ENCODE peak calls at places on chromosomes 6 and 20, in six cellular contexts. I is PC-9, O is heart right ventricle, K is left ventricle myocardium inferior, X is body of pancreas, Z is cardiac muscle cell. B is an unnamed sample.
A peak's percentile ranks its signal among the peaks of the same experiment; 100 is the strongest.

GRCh38 chr20:45345104-45345936 is 2.9 kb downstream of the SDC4 start:
- DNase-seq in I (peak; percentile 94), Z (no peak), K (no peak), X (peak; percentile 71), O (no peak), B (no peak)

GRCh38 chr6:81981812-81982211 is 229.3 kb upstream of the TENT5A start:
- DNase-seq in X (no peak), Z (peak; percentile 69), I (peak; percentile 61), K (no peak), O (no peak), B (no peak)

GRCh38 chr20:7866279-7866678 is 74.0 kb downstream of the HAO1 start:
- DNase-seq in X (no peak), Z (peak; percentile 20), O (no peak), K (no peak), I (no peak), B (no peak)

GRCh38 chr6:23348185-23348584 is 777.8 kb upstream of the NRSN1 start:
- DNase-seq in X (no peak), Z (no peak), I (no peak), O (no peak), K (no peak), B (no peak)

GRCh38 chr6:91560409-91560808 is 973.5 kb upstream of the MAP3K7 start:
- DNase-seq in X (no peak), O (no peak), Z (no peak), K (no peak), I (no peak), B (no peak)

GRCh38 chr6:3075522-3076113 is 7.3 kb downstream of the RIPK1 start:
- DNase-seq in O (no peak), K (no peak), X (no peak), Z (peak; percentile 17), I (no peak), B (no peak)

GRCh38 chr6:105814745-105815536 is 271.2 kb upstream of the PRDM1 start:
- DNase-seq in X (no peak), I (no peak), Z (no peak), K (no peak), O (no peak), B (no peak)

GRCh38 chr6:159852877-159853276 is 37.9 kb upstream of the MAS1 start:
- DNase-seq in O (no peak), I (no peak), K (no peak), X (no peak), Z (peak; percentile 51), B (no peak)

GRCh38 chr20:31681769-31682168 is 40.9 kb downstream of the BCL2L1 start:
- DNase-seq in Z (no peak), K (no peak), I (no peak), O (no peak), X (no peak), B (no peak)

GRCh38 chr20:57627972-57628650 is 7.9 kb upstream of the ZBP1 start:
- DNase-seq in O (peak; percentile 76), I (peak; percentile 13), X (no peak), K (peak; percentile 61), Z (peak; percentile 91), B (peak; percentile 29)

GRCh38 chr6:144877118-144877517 is 592.0 kb downstream of the UTRN start:
- DNase-seq in Z (no peak), K (no peak), X (no peak), I (no peak), O (no peak), B (no peak)

GRCh38 chr6:34130870-34131269 is 15.0 kb downstream of the GRM4 start:
- DNase-seq in Z (no peak), O (no peak), X (no peak), K (no peak), I (no peak), B (no peak)

DNA sequence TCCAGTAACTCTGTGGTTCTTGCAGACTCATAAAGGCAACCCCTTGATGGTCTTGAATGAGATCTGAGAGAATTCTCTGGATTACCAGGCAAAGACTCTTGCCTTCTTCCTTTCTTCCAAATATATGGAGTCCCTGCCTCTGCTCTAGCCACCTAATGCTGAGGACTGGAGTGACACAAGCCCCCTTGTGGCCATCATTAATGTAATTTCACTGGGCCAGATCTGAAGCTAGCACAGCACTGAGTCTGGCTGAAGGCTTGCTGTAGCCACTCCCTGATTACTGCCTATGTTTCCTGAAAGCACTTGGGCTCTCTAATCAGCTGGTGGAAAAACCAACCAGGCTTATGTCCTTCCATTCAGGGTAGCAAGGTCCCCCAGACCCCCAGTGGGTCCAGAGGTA is 559.3 kb upstream of the IRAK1BP1 start:
- DNase-seq in O (no peak), Z (no peak), X (no peak), K (no peak), I (no peak), B (no peak)
- TF ChIP-seq CTCF in O (no peak), Z (no peak), X (no peak), K (no peak), I (no peak), B (no peak)

GRCh38 chr6:41504526-41505021 is 41.6 kb upstream of the FOXP4 start:
- DNase-seq in X (no peak), I (no peak), O (no peak), K (no peak), Z (peak; percentile 46), B (no peak)
- H3K27me3 ChIP-seq in X (no peaks in the 10 kb centered on the region), I (peaks cover 34% of the 10 kb centered on the region), O (peaks cover 13% of the 10 kb centered on the region), K (peaks cover 72% of the 10 kb centered on the region), Z (peaks cover 32% of the 10 kb centered on the region), B (no peaks in the 10 kb centered on the region)

DNA sequence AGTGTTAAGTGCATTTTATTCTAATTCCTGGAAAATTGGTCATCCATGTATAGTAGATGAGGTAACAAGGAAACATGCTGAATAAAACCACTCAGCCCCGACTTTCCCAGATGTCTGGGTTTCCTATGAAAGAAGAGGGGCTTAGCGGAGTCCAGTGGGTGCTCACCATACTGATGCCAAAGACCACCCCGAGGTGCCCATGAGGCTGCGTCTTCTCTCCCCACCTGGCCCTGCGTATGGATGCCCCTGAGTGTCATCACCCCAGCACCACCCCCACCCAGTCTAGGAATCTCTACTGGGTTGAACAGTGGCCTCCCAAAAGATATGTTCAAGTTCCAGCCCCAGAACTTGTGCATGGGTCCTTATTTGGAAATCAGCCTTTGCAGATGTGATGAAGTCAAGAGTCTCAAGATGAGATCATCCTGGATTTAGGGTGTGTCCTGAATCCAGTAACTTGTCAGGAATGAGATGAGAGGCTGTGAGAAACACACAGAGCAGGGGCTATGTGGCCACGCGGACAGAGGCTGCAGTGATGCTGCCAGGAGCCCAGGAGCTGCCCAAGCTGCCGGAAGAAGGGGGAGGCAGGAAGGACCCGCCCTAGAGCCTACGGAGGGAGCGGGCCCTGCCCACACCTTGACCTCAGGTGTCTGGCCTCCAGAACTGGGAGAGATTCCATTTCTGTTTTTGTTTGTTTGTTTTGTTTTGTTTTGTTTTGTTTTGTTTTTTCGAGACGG is 124.6 kb upstream of the CDH4 start:
- DNase-seq in X (no peak), Z (no peak), K (no peak), O (no peak), I (no peak), B (no peak)
- TF ChIP-seq CTCF in X (no peak), Z (no peak), K (no peak), O (no peak), I (no peak), B (no peak)

GRCh38 chr6:137982418-137983189 is 115.5 kb downstream of the TNFAIP3 start:
- DNase-seq in I (no peak), X (no peak), K (no peak), Z (no peak), O (no peak), B (no peak)
- H3K27me3 ChIP-seq in I (no peaks in the 10 kb centered on the region), X (no peaks in the 10 kb centered on the region), K (peaks cover 6% of the 10 kb centered on the region), Z (no peaks in the 10 kb centered on the region), O (no peaks in the 10 kb centered on the region), B (no peaks in the 10 kb centered on the region)

GRCh38 chr6:6105472-6106036 is 98.8 kb upstream of the NRN1 start:
- DNase-seq in I (no peak), O (no peak), X (no peak), Z (no peak), K (no peak), B (no peak)
- TF ChIP-seq CTCF in I (no peak), O (no peak), X (no peak), Z (no peak), K (no peak), B (no peak)

GRCh38 chr20:51211191-51211590 is 188.3 kb upstream of the KCNG1 start:
- DNase-seq in O (no peak), Z (no peak), X (no peak), K (no peak), I (no peak), B (no peak)
- H3K27me3 ChIP-seq in O (peaks cover 28% of the 10 kb centered on the region), Z (no peaks in the 10 kb centered on the region), X (no peaks in the 10 kb centered on the region), K (peaks cover 88% of the 10 kb centered on the region), I (peaks cover 73% of the 10 kb centered on the region), B (no peaks in the 10 kb centered on the region)

GRCh38 chr20:4601630-4602296 is 119.9 kb upstream of the PRND start:
- DNase-seq in O (peak; percentile 78), X (peak; percentile 20), K (peak; percentile 72), Z (no peak), I (peak; percentile 77), B (no peak)

GRCh38 chr20:4603724-4604123 is 118.0 kb upstream of the PRND start:
- DNase-seq in O (no peak), Z (no peak), K (no peak), I (no peak), X (no peak), B (no peak)

GRCh38 chr20:4604580-4604979 is 117.1 kb upstream of the PRND start:
- DNase-seq in O (no peak), Z (no peak), K (no peak), X (no peak), I (no peak), B (no peak)

GRCh38 chr20:4605166-4605565 is 116.5 kb upstream of the PRND start:
- DNase-seq in O (no peak), K (no peak), I (no peak), Z (no peak), X (no peak), B (no peak)

DNA sequence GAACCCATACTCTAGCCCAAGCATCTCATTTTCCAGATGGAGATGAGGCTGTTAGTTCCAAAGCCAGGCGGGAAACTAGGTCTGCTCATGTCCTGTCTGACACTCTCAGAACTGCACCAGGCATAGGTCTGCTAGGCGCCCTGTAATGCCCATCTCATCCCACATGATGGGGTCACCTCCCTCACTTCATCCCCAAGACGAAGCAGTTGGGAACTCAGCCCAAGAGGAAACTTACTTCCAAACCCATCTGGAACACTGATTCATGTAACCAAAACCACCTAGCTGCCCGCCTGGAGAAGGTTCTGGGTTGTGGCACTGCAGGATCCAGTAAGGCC is 119.4 kb upstream of the PRND start:
- DNase-seq in X (no peak), Z (no peak), O (no peak), I (no peak), K (no peak), B (no peak)
- TF ChIP-seq CTCF in X (no peak), Z (no peak), O (no peak), I (no peak), K (no peak), B (no peak)

GRCh38 chr6:27279513-27280063 is 32.1 kb downstream of the PRSS16 start:
- DNase-seq in Z (no peak), O (no peak), I (no peak), X (no peak), K (no peak), B (no peak)
- H3K27me3 ChIP-seq in Z (peaks cover 18% of the 10 kb centered on the region), O (peaks cover 95% of the 10 kb centered on the region), I (no peaks in the 10 kb centered on the region), X (no peaks in the 10 kb centered on the region), K (peaks cover 100% of the 10 kb centered on the region), B (peaks cover 20% of the 10 kb centered on the region)

GRCh38 chr6:118408863-118409262 is 139.2 kb upstream of the PLN start:
- DNase-seq in K (no peak), Z (no peak), O (no peak), I (no peak), X (no peak), B (no peak)
- TF ChIP-seq CTCF in K (no peak), Z (no peak), O (no peak), I (no peak), X (no peak), B (no peak)

GRCh38 chr6:7672066-7673062 is 53.5 kb upstream of the BMP6 start:
- DNase-seq in K (no peak), Z (peak; percentile 10), O (no peak), I (no peak), X (no peak), B (no peak)
- H3K27me3 ChIP-seq in K (peaks cover 47% of the 10 kb centered on the region), Z (no peaks in the 10 kb centered on the region), O (peaks cover 4% of the 10 kb centered on the region), I (no peaks in the 10 kb centered on the region), X (no peaks in the 10 kb centered on the region), B (no peaks in the 10 kb centered on the region)

B was measured in esophagus squamous epithelium.